ENCODE peak calls at places on chromosomes 7 and 10, in ten cellular contexts. One of them, this sample, is unnamed.

GRCh38 chr7:94632338-94633024 is 23.5 kb downstream of the SGCE start:
- DNase-seq in hepatic stellate cell: peak
- DNase-seq in amniotic stem cell: peak
- DNase-seq in Daoy: peak
- DNase-seq in non-pigmented ciliary epithelial cell: peak
- DNase-seq in astrocyte of the hippocampus: peak
- DNase-seq in A549: no peak
- DNase-seq in NCI-H2081: peak
- DNase-seq in cerebellum: no peak
- DNase-seq in iris pigment epithelial cell: peak
- DNase-seq in this sample: peak

GRCh38 chr7:101315336-101315735 is 6.3 kb downstream of the IFT22 start:
- DNase-seq in hepatic stellate cell: peak
- DNase-seq in amniotic stem cell: peak
- DNase-seq in Daoy: peak
- DNase-seq in non-pigmented ciliary epithelial cell: no peak
- DNase-seq in astrocyte of the hippocampus: peak
- DNase-seq in A549: peak
- DNase-seq in NCI-H2081: peak
- DNase-seq in cerebellum: peak
- DNase-seq in iris pigment epithelial cell: peak
- DNase-seq in this sample: no peak

GRCh38 chr7:106231856-106232490 is 52.8 kb downstream of the NAMPT start:
- DNase-seq in hepatic stellate cell: no peak
- DNase-seq in amniotic stem cell: no peak
- DNase-seq in Daoy: no peak
- DNase-seq in non-pigmented ciliary epithelial cell: no peak
- DNase-seq in astrocyte of the hippocampus: no peak
- DNase-seq in A549: no peak
- DNase-seq in NCI-H2081: no peak
- DNase-seq in cerebellum: no peak
- DNase-seq in iris pigment epithelial cell: no peak
- DNase-seq in this sample: no peak

GRCh38 chr10:77091745-77092144 is 545.9 kb downstream of the KCNMA1 start:
- DNase-seq in hepatic stellate cell: no peak
- DNase-seq in amniotic stem cell: no peak
- DNase-seq in Daoy: no peak
- DNase-seq in non-pigmented ciliary epithelial cell: no peak
- DNase-seq in astrocyte of the hippocampus: no peak
- DNase-seq in A549: no peak
- DNase-seq in NCI-H2081: no peak
- DNase-seq in cerebellum: no peak
- DNase-seq in iris pigment epithelial cell: no peak
- DNase-seq in this sample: no peak

GRCh38 chr10:113326160-113327111 is 226.4 kb upstream of the HABP2 start:
- DNase-seq in hepatic stellate cell: peak
- DNase-seq in amniotic stem cell: peak
- DNase-seq in Daoy: peak
- DNase-seq in non-pigmented ciliary epithelial cell: peak
- DNase-seq in astrocyte of the hippocampus: peak
- DNase-seq in A549: peak
- DNase-seq in NCI-H2081: no peak
- DNase-seq in cerebellum: no peak
- DNase-seq in iris pigment epithelial cell: peak
- DNase-seq in this sample: peak

GRCh38 chr7:43655584-43655983 is 72.7 kb downstream of the STK17A start:
- DNase-seq in hepatic stellate cell: no peak
- DNase-seq in amniotic stem cell: no peak
- DNase-seq in Daoy: peak
- DNase-seq in non-pigmented ciliary epithelial cell: no peak
- DNase-seq in astrocyte of the hippocampus: no peak
- DNase-seq in A549: no peak
- DNase-seq in NCI-H2081: no peak
- DNase-seq in cerebellum: no peak
- DNase-seq in iris pigment epithelial cell: no peak
- DNase-seq in this sample: no peak

GRCh38 chr10:43863859-43864591 is 215.3 kb upstream of the ZNF32 start:
- DNase-seq in hepatic stellate cell: peak
- DNase-seq in amniotic stem cell: no peak
- DNase-seq in Daoy: peak
- DNase-seq in non-pigmented ciliary epithelial cell: no peak
- DNase-seq in astrocyte of the hippocampus: peak
- DNase-seq in A549: no peak
- DNase-seq in NCI-H2081: no peak
- DNase-seq in cerebellum: no peak
- DNase-seq in iris pigment epithelial cell: peak
- DNase-seq in this sample: peak

GRCh38 chr10:7866191-7866590 is 47.9 kb downstream of the TAF3 start:
- DNase-seq in hepatic stellate cell: no peak
- DNase-seq in amniotic stem cell: no peak
- DNase-seq in Daoy: no peak
- DNase-seq in non-pigmented ciliary epithelial cell: no peak
- DNase-seq in astrocyte of the hippocampus: peak
- DNase-seq in A549: no peak
- DNase-seq in NCI-H2081: no peak
- DNase-seq in cerebellum: no peak
- DNase-seq in iris pigment epithelial cell: no peak
- DNase-seq in this sample: no peak

GRCh38 chr10:3757638-3758490 is 27.1 kb downstream of the KLF6 start:
- DNase-seq in hepatic stellate cell: no peak
- DNase-seq in amniotic stem cell: no peak
- DNase-seq in Daoy: peak
- DNase-seq in non-pigmented ciliary epithelial cell: no peak
- DNase-seq in astrocyte of the hippocampus: peak
- DNase-seq in A549: no peak
- DNase-seq in NCI-H2081: no peak
- DNase-seq in cerebellum: no peak
- DNase-seq in iris pigment epithelial cell: peak
- DNase-seq in this sample: no peak

GRCh38 chr7:47937711-47938573 is 10.3 kb downstream of the PKD1L1 start:
- DNase-seq in hepatic stellate cell: no peak
- DNase-seq in amniotic stem cell: no peak
- DNase-seq in Daoy: no peak
- DNase-seq in non-pigmented ciliary epithelial cell: no peak
- DNase-seq in astrocyte of the hippocampus: no peak
- DNase-seq in A549: no peak
- DNase-seq in NCI-H2081: no peak
- DNase-seq in cerebellum: no peak
- DNase-seq in iris pigment epithelial cell: no peak
- DNase-seq in this sample: no peak

GRCh38 chr10:6100370-6100769 is 11.5 kb downstream of the RBM17 start:
- DNase-seq in hepatic stellate cell: no peak
- DNase-seq in amniotic stem cell: no peak
- DNase-seq in Daoy: no peak
- DNase-seq in non-pigmented ciliary epithelial cell: no peak
- DNase-seq in astrocyte of the hippocampus: no peak
- DNase-seq in A549: no peak
- DNase-seq in NCI-H2081: no peak
- DNase-seq in cerebellum: no peak
- DNase-seq in iris pigment epithelial cell: no peak
- DNase-seq in this sample: no peak

GRCh38 chr10:69904533-69904932 is 102.8 kb downstream of the COL13A1 start:
- DNase-seq in hepatic stellate cell: no peak
- DNase-seq in amniotic stem cell: no peak
- DNase-seq in Daoy: no peak
- DNase-seq in non-pigmented ciliary epithelial cell: no peak
- DNase-seq in astrocyte of the hippocampus: no peak
- DNase-seq in A549: no peak
- DNase-seq in NCI-H2081: no peak
- DNase-seq in cerebellum: no peak
- DNase-seq in iris pigment epithelial cell: no peak
- DNase-seq in this sample: no peak

GRCh38 chr10:112140110-112140755 is 43.3 kb downstream of the GPAM start:
- DNase-seq in hepatic stellate cell: peak
- DNase-seq in amniotic stem cell: peak
- DNase-seq in Daoy: peak
- DNase-seq in non-pigmented ciliary epithelial cell: no peak
- DNase-seq in astrocyte of the hippocampus: peak
- DNase-seq in A549: peak
- DNase-seq in NCI-H2081: peak
- DNase-seq in cerebellum: peak
- DNase-seq in iris pigment epithelial cell: peak
- DNase-seq in this sample: peak

GRCh38 chr10:1938317-1938716 is 201.0 kb upstream of the ADARB2 start:
- DNase-seq in hepatic stellate cell: no peak
- DNase-seq in amniotic stem cell: no peak
- DNase-seq in Daoy: peak
- DNase-seq in non-pigmented ciliary epithelial cell: no peak
- DNase-seq in astrocyte of the hippocampus: no peak
- DNase-seq in A549: no peak
- DNase-seq in NCI-H2081: no peak
- DNase-seq in cerebellum: no peak
- DNase-seq in iris pigment epithelial cell: no peak
- DNase-seq in this sample: no peak